ENCODE peak calls at places on chromosomes 1 and 21, in five cellular contexts. W is mesenchymal stem cell, Q is H9, K is neuronal stem cell, R is trophoblast cell. V is an unnamed sample.

GRCh38 chr1:171841050-171841910 is at the start of gene DNM3:
- DNase-seq in W (peak; percentile 90), Q (peak; percentile 92), K (peak; percentile 87), R (peak; percentile 65), V (peak; percentile 57)

GRCh38 chr21:34941162-34941561 is 107.9 kb downstream of the RUNX1 start:
- DNase-seq in W (no peak), Q (no peak), K (peak; percentile 12), R (no peak), V (no peak)

GRCh38 chr1:51661081-51661518 is 44.2 kb downstream of the OSBPL9 start:
- DNase-seq in W (peak; percentile 91), Q (no peak), K (no peak), R (peak; percentile 71), V (no peak)

GRCh38 chr21:46000182-46000730 is 18.7 kb downstream of the COL6A1 start:
- DNase-seq in W (no peak), Q (peak; percentile 23), K (no peak), R (no peak), V (no peak)

GRCh38 chr1:205056956-205057568 is 14.1 kb downstream of the CNTN2 start:
- DNase-seq in W (no peak), Q (no peak), K (no peak), R (no peak), V (no peak)

GRCh38 chr1:102772831-102773230 is 335.5 kb downstream of the COL11A1 start:
- DNase-seq in W (no peak), Q (no peak), K (no peak), R (no peak), V (no peak)

GRCh38 chr1:202624781-202625108 is 85.5 kb downstream of the SYT2 start:
- DNase-seq in W (peak; percentile 22), Q (no peak), K (no peak), R (no peak), V (no peak)

GRCh38 chr1:39955547-39956539 is 898 bp downstream of the MFSD2A start:
- DNase-seq in W (peak; percentile 48), Q (peak; percentile 54), K (no peak), R (peak; percentile 46), V (no peak)

GRCh38 chr1:75708910-75709309 is 15.6 kb upstream of the ACADM start:
- DNase-seq in W (peak; percentile 12), Q (no peak), K (no peak), R (peak; percentile 72), V (no peak)

GRCh38 chr1:212012034-212012740 is 23.2 kb downstream of the INTS7 start:
- DNase-seq in W (peak; percentile 73), Q (peak; percentile 71), K (peak; percentile 35), R (peak; percentile 83), V (peak; percentile 21)

GRCh38 chr1:173330149-173330951 is 123.2 kb upstream of the TNFSF4 start:
- DNase-seq in W (peak; percentile 76), Q (no peak), K (no peak), R (peak; percentile 9), V (no peak)

GRCh38 chr1:25520446-25521061 is 22.9 kb upstream of the LDLRAP1 start:
- DNase-seq in W (peak; percentile 63), Q (no peak), K (peak; percentile 43), R (peak; percentile 77), V (no peak)

GRCh38 chr1:221564891-221565290 is 177.0 kb downstream of the DUSP10 start:
- DNase-seq in W (no peak), Q (no peak), K (no peak), R (no peak), V (no peak)

GRCh38 chr1:206700445-206701036 is 15.8 kb downstream of the MAPKAPK2 start:
- DNase-seq in W (peak; percentile 65), Q (no peak), K (no peak), R (no peak), V (no peak)

GRCh38 chr1:218351617-218352438 is 6.7 kb downstream of the TGFB2 start:
- DNase-seq in W (peak; percentile 50), Q (peak; percentile 54), K (no peak), R (peak; percentile 39), V (peak; percentile 48)

GRCh38 chr1:44067258-44068250 is 36.3 kb upstream of the SLC6A9 start:
- DNase-seq in W (no peak), Q (no peak), K (no peak), R (no peak), V (no peak)

GRCh38 chr1:7755448-7755847 is 15.6 kb upstream of the VAMP3 start:
- DNase-seq in W (peak; percentile 41), Q (no peak), K (no peak), R (no peak), V (no peak)

GRCh38 chr1:108780937-108781574 is 34.6 kb downstream of the STXBP3 start:
- DNase-seq in W (no peak), Q (no peak), K (no peak), R (peak; percentile 38), V (no peak)

GRCh38 chr1:173268261-173268660 is 61.1 kb upstream of the TNFSF4 start:
- DNase-seq in W (no peak), Q (no peak), K (no peak), R (peak; percentile 16), V (no peak)

GRCh38 chr1:4119516-4120220 is 219.6 kb upstream of the C1orf174 start:
- DNase-seq in W (no peak), Q (peak; percentile 46), K (no peak), R (no peak), V (no peak)

GRCh38 chr1:211382182-211382713 is 55.6 kb downstream of the TRAF5 start:
- DNase-seq in W (no peak), Q (no peak), K (no peak), R (no peak), V (no peak)

GRCh38 chr1:17531682-17532487 is 7.6 kb upstream of the ARHGEF10L start:
- DNase-seq in W (no peak), Q (no peak), K (no peak), R (no peak), V (no peak)

GRCh38 chr1:222892137-222892763 is 77.4 kb downstream of the DISP1 start:
- DNase-seq in W (peak; percentile 93), Q (no peak), K (no peak), R (no peak), V (no peak)

GRCh38 chr1:223500560-223501425 is 107.6 kb downstream of the CCDC185 start:
- DNase-seq in W (no peak), Q (no peak), K (no peak), R (no peak), V (no peak)

GRCh38 chr1:147787765-147788164 is 27.4 kb upstream of the GJA5 start:
- DNase-seq in W (no peak), Q (no peak), K (no peak), R (no peak), V (no peak)
- H2BK12ac ChIP-seq in W (no peak overlapping the region), Q (no peak overlapping the region), K (no peak overlapping the region), R (no peak overlapping the region), V (no peak overlapping the region)

GRCh38 chr1:99539131-99539530 is 106.8 kb upstream of the PALMD start:
- DNase-seq in W (no peak), Q (no peak), K (no peak), R (no peak), V (no peak)

GRCh38 chr1:99538618-99538956 is 107.3 kb upstream of the PALMD start:
- DNase-seq in W (no peak), Q (no peak), K (no peak), R (peak; percentile 60), V (no peak)

GRCh38 chr1:99535470-99536164 is 110.3 kb upstream of the PALMD start:
- DNase-seq in W (no peak), Q (no peak), K (no peak), R (no peak), V (no peak)

GRCh38 chr1:99533909-99534907 is 111.7 kb upstream of the PALMD start:
- DNase-seq in W (no peak), Q (no peak), K (no peak), R (no peak), V (no peak)

GRCh38 chr1:99537886-99538617 is 107.9 kb upstream of the PALMD start:
- DNase-seq in W (no peak), Q (no peak), K (no peak), R (peak; percentile 88), V (no peak)
- H2BK12ac ChIP-seq in W (no peak overlapping the region), Q (no peak overlapping the region), K (no peak overlapping the region), R (no peak overlapping the region), V (no peak overlapping the region)

GRCh38 chr21:41750051-41750450 is 16.8 kb downstream of the RIPK4 start:
- DNase-seq in W (no peak), Q (no peak), K (no peak), R (no peak), V (no peak)

GRCh38 chr21:41749286-41749685 is 17.6 kb downstream of the RIPK4 start:
- DNase-seq in W (no peak), Q (no peak), K (no peak), R (no peak), V (no peak)

GRCh38 chr21:41746744-41747006 is 20.2 kb downstream of the RIPK4 start:
- DNase-seq in W (no peak), Q (no peak), K (no peak), R (no peak), V (no peak)

GRCh38 chr21:41745971-41746743 is 20.7 kb downstream of the RIPK4 start:
- DNase-seq in W (no peak), Q (peak; percentile 72), K (no peak), R (no peak), V (no peak)

GRCh38 chr21:41747943-41748738 is 18.7 kb downstream of the RIPK4 start:
- DNase-seq in W (no peak), Q (no peak), K (no peak), R (no peak), V (no peak)
- H2BK12ac ChIP-seq in W (no peak overlapping the region), Q (no peak overlapping the region), K (no peak overlapping the region), R (no peak overlapping the region), V (no peak overlapping the region)

GRCh38 chr1:31248276-31248675 is 8.6 kb upstream of the NKAIN1 start:
- DNase-seq in W (no peak), Q (no peak), K (no peak), R (no peak), V (no peak)
- H2BK12ac ChIP-seq in W (no peak overlapping the region), Q (no peak overlapping the region), K (no peak overlapping the region), R (no peak overlapping the region), V (no peak overlapping the region)

GRCh38 chr1:175423605-175424004 is 231.0 kb upstream of the KIAA0040 start:
- DNase-seq in W (no peak), Q (no peak), K (no peak), R (no peak), V (no peak)

GRCh38 chr1:175420491-175420827 is 227.9 kb upstream of the KIAA0040 start:
- DNase-seq in W (no peak), Q (no peak), K (no peak), R (no peak), V (no peak)

GRCh38 chr1:175415133-175415712 is 222.6 kb upstream of the KIAA0040 start:
- DNase-seq in W (no peak), Q (no peak), K (no peak), R (no peak), V (no peak)

GRCh38 chr1:175422122-175422521 is 229.5 kb upstream of the KIAA0040 start:
- DNase-seq in W (no peak), Q (no peak), K (no peak), R (peak; percentile 57), V (no peak)

GRCh38 chr1:175419684-175420490 is 227.3 kb upstream of the KIAA0040 start:
- DNase-seq in W (no peak), Q (no peak), K (no peak), R (peak; percentile 2), V (no peak)
- H2BK12ac ChIP-seq in W (no peak overlapping the region), Q (no peak overlapping the region), K (no peak overlapping the region), R (no peak overlapping the region), V (no peak overlapping the region)

GRCh38 chr1:29645586-29645985 is 409.3 kb downstream of the PTPRU start:
- DNase-seq in W (no peak), Q (peak; percentile 27), K (no peak), R (no peak), V (peak; percentile 29)
- H2BK12ac ChIP-seq in W (no peak overlapping the region), Q (no peak overlapping the region), K (no peak overlapping the region), R (no peak overlapping the region), V (no peak overlapping the region)

GRCh38 chr1:66968574-66968973 is 43.8 kb downstream of the MIER1 start:
- DNase-seq in W (no peak), Q (no peak), K (no peak), R (no peak), V (no peak)
- H2BK12ac ChIP-seq in W (no peak overlapping the region), Q (no peak overlapping the region), K (no peak overlapping the region), R (no peak overlapping the region), V (no peak overlapping the region)

V was measured in H1.